ENCODE peak calls at places on chromosomes 6 and 20, in nine cellular contexts. O is activated T-cell treated with anti-CD3 and anti-CD28 coated beads, Interleukin-2, amount 50 U/mL, for 72 hours; J is GM03348; E is GM04504; W is SW 1271; F is brain microvascular endothelial cell; C is D341Med; I is GM23248; V is left lung. D is an unnamed sample.

GRCh38 chr20:23340524-23340923 is 10.1 kb upstream of the NXT1 start:
- DNase-seq in V (peak; percentile 54), C (peak; percentile 70), I (peak; percentile 76), W (peak; percentile 43), O (peak; percentile 44), E (no peak), F (peak; percentile 73), J (peak; percentile 76), D (peak; percentile 68)

GRCh38 chr6:26249709-26249958 is 115.4 kb upstream of the BTN3A2 start:
- DNase-seq in O (peak; percentile 61), I (no peak), W (no peak), V (no peak), E (no peak), F (no peak), C (no peak), J (no peak), D (no peak)

GRCh38 chr6:168035661-168036616 is 38.5 kb downstream of the KIF25 start:
- DNase-seq in J (no peak), F (peak; percentile 79), E (no peak), V (no peak), I (peak; percentile 64), O (peak; percentile 20), C (no peak), W (peak; percentile 66), D (no peak)

GRCh38 chr20:50980071-50980681 is 21.6 kb downstream of the MOCS3 start:
- DNase-seq in V (no peak), E (peak; percentile 97), I (peak; percentile 98), F (peak; percentile 99), C (no peak), W (peak; percentile 90), J (peak; percentile 92), O (peak; percentile 61), D (no peak)

GRCh38 chr6:134374486-134374885 is 56.6 kb upstream of the SGK1 start:
- DNase-seq in E (no peak), C (no peak), V (no peak), I (peak; percentile 50), W (no peak), F (peak; percentile 65), O (no peak), J (peak; percentile 9), D (no peak)

GRCh38 chr6:152338335-152339125 is 298.6 kb downstream of the SYNE1 start:
- DNase-seq in E (no peak), I (peak; percentile 58), C (peak; percentile 70), O (peak; percentile 42), J (peak; percentile 62), W (peak; percentile 19), V (peak; percentile 38), F (peak; percentile 39), D (peak; percentile 49)

GRCh38 chr6:14676084-14676483 is 558.5 kb downstream of the CD83 start:
- DNase-seq in V (no peak), E (no peak), J (peak; percentile 29), O (no peak), C (no peak), W (no peak), I (peak; percentile 77), F (no peak), D (no peak)

GRCh38 chr6:167501831-167502385 is 177.0 kb downstream of the TTLL2 start:
- DNase-seq in O (no peak), C (no peak), V (no peak), W (no peak), I (no peak), E (no peak), F (no peak), J (no peak), D (no peak)

GRCh38 chr6:43759157-43759925 is 10.7 kb upstream of the VEGFA start:
- DNase-seq in F (no peak), J (no peak), E (no peak), V (no peak), W (no peak), O (no peak), I (no peak), C (no peak), D (no peak)

GRCh38 chr20:49961413-49961812 is 21.4 kb upstream of the SNAI1 start:
- DNase-seq in I (peak; percentile 61), V (no peak), J (peak; percentile 31), E (no peak), O (no peak), W (no peak), C (no peak), F (no peak), D (no peak)

GRCh38 chr20:17700637-17701036 is 871 bp downstream of the BANF2 start:
- DNase-seq in J (no peak), I (no peak), E (no peak), F (no peak), W (no peak), O (no peak), V (no peak), C (no peak), D (no peak)

GRCh38 chr20:45892828-45893500 is 1.8 kb downstream of the CTSA start:
- DNase-seq in I (no peak), W (no peak), O (peak; percentile 37), J (no peak), V (no peak), F (no peak), E (no peak), C (no peak), D (no peak)

GRCh38 chr20:24747015-24747712 is 201.9 kb upstream of the CST7 start:
- DNase-seq in I (no peak), C (no peak), J (no peak), F (no peak), V (no peak), O (no peak), W (no peak), E (no peak), D (no peak)

GRCh38 chr20:44309763-44310663 is 989 bp downstream of the FITM2 start:
- DNase-seq in F (peak; percentile 16), C (peak; percentile 42), E (peak; percentile 56), I (peak; percentile 84), J (peak; percentile 81), O (no peak), V (peak; percentile 35), W (no peak), D (no peak)

GRCh38 chr6:92753956-92754355 is 665.4 kb downstream of the EPHA7 start:
- DNase-seq in C (no peak), I (no peak), J (no peak), E (no peak), O (no peak), W (no peak), F (no peak), V (peak; percentile 38), D (no peak)

GRCh38 chr6:27138837-27139752 is 108.4 kb upstream of the PRSS16 start:
- DNase-seq in E (no peak), F (peak; percentile 9), I (no peak), C (peak; percentile 68), O (peak; percentile 78), J (peak; percentile 4), V (peak; percentile 70), W (no peak), D (peak; percentile 69)

GRCh38 chr6:17096076-17096475 is 5.8 kb upstream of the STMND1 start:
- DNase-seq in W (no peak), V (no peak), I (no peak), E (no peak), C (no peak), O (no peak), F (no peak), J (no peak), D (no peak)

GRCh38 chr6:131755597-131755996 is 44.8 kb upstream of the CTAGE9 start:
- DNase-seq in E (peak; percentile 76), W (no peak), I (peak; percentile 94), F (peak; percentile 86), O (no peak), C (no peak), V (no peak), J (peak; percentile 71), D (no peak)

GRCh38 chr6:56714982-56715456 is 72.3 kb upstream of the DST start:
- DNase-seq in C (no peak), V (no peak), I (peak; percentile 87), J (peak; percentile 40), E (peak; percentile 51), F (peak; percentile 68), O (no peak), W (peak; percentile 91), D (no peak)

GRCh38 chr20:6663751-6664388 is 103.6 kb upstream of the BMP2 start:
- DNase-seq in V (no peak), O (no peak), I (no peak), C (no peak), J (no peak), F (no peak), W (no peak), E (no peak), D (no peak)

GRCh38 chr6:127938701-127939100 is 37.8 kb upstream of the THEMIS start:
- DNase-seq in I (peak; percentile 75), O (no peak), J (peak; percentile 24), W (peak; percentile 46), F (peak; percentile 52), V (no peak), E (peak; percentile 30), C (no peak), D (no peak)

GRCh38 chr6:21109421-21110178 is 484.0 kb upstream of the SOX4 start:
- DNase-seq in J (peak; percentile 72), W (peak; percentile 57), C (no peak), V (no peak), O (no peak), F (peak; percentile 48), I (peak; percentile 68), E (peak; percentile 42), D (no peak)

GRCh38 chr6:149855040-149855654 is 9.0 kb downstream of the LRP11 start:
- DNase-seq in W (peak; percentile 89), O (no peak), I (peak; percentile 92), V (peak; percentile 50), J (no peak), C (no peak), F (peak; percentile 92), E (no peak), D (no peak)

GRCh38 chr6:151240036-151240685 is 394 bp downstream of the AKAP12 start:
- DNase-seq in I (peak; percentile 79), V (peak; percentile 59), E (no peak), F (peak; percentile 90), W (peak; percentile 72), J (peak; percentile 89), O (peak; percentile 67), C (peak; percentile 77), D (peak; percentile 72)

GRCh38 chr20:1033751-1034419 is 31.8 kb upstream of the RSPO4 start:
- DNase-seq in J (no peak), C (no peak), W (no peak), I (no peak), O (peak; percentile 25), F (no peak), V (peak; percentile 51), E (no peak), D (no peak)

GRCh38 chr6:150492507-150492906 is 107.2 kb upstream of the PLEKHG1 start:
- DNase-seq in I (no peak), W (no peak), J (no peak), E (no peak), F (no peak), O (no peak), V (no peak), C (no peak), D (no peak)

GRCh38 chr6:16840291-16840690 is 79.0 kb upstream of the ATXN1 start:
- DNase-seq in I (no peak), V (no peak), F (no peak), C (no peak), E (no peak), J (no peak), O (peak; percentile 15), W (no peak), D (no peak)